ENCODE peak calls at places on chromosomes 2 and 18, in seven cellular contexts. Z, P, J, X, E, W and T are unnamed samples.
A peak's percentile ranks its signal among the peaks of the same experiment; 100 is the strongest.

GRCh38 chr2:216792222-216793001 is 67.5 kb downstream of the TNP1 start:
- DNase-seq in Z (no peak), P (peak; percentile 58), J (peak; percentile 76), X (no peak), E (no peak), W (no peak), T (no peak)

GRCh38 chr2:20617892-20618467 is 32.9 kb downstream of the HS1BP3 start:
- DNase-seq in Z (peak; percentile 87), P (peak; percentile 82), J (peak; percentile 62), X (no peak), E (no peak), W (no peak), T (peak; percentile 28)

GRCh38 chr2:233413046-233413445 is 58.8 kb downstream of the DGKD start:
- DNase-seq in Z (no peak), P (peak; percentile 51), J (no peak), X (no peak), E (no peak), W (no peak), T (no peak)

GRCh38 chr2:42513252-42513918 is 19.6 kb upstream of the KCNG3 start:
- DNase-seq in Z (no peak), P (peak; percentile 65), J (no peak), X (no peak), E (no peak), W (no peak), T (peak; percentile 53)

GRCh38 chr2:166357068-166357949 is 18.4 kb downstream of the SCN9A start:
- DNase-seq in Z (no peak), P (no peak), J (no peak), X (no peak), E (no peak), W (no peak), T (no peak)

GRCh38 chr18:37429768-37430167 is 135.8 kb downstream of the CELF4 start:
- DNase-seq in Z (no peak), P (no peak), J (peak; percentile 28), X (no peak), E (no peak), W (no peak), T (peak; percentile 55)

GRCh38 chr2:3257166-3257565 is 120.5 kb downstream of the EIPR1 start:
- DNase-seq in Z (no peak), P (no peak), J (no peak), X (no peak), E (no peak), W (no peak), T (no peak)

GRCh38 chr2:189287982-189288494 is 108.5 kb upstream of the COL5A2 start:
- DNase-seq in Z (no peak), P (peak; percentile 98), J (no peak), X (peak; percentile 56), E (no peak), W (no peak), T (peak; percentile 81)

GRCh38 chr2:173417801-173418200 is 63.1 kb downstream of the CDCA7 start:
- DNase-seq in Z (no peak), P (no peak), J (no peak), X (no peak), E (no peak), W (no peak), T (no peak)

GRCh38 chr2:208092093-208092832 is 32.1 kb downstream of the CRYGD start:
- DNase-seq in Z (no peak), P (no peak), J (no peak), X (no peak), E (no peak), W (no peak), T (no peak)

GRCh38 chr2:20067992-20068727 is 16.7 kb upstream of the LAPTM4A start:
- DNase-seq in Z (peak; percentile 93), P (peak; percentile 97), J (no peak), X (no peak), E (no peak), W (no peak), T (no peak)

GRCh38 chr2:147829106-147829505 is 15.7 kb upstream of the ACVR2A start:
- DNase-seq in Z (peak; percentile 66), P (peak; percentile 79), J (no peak), X (no peak), E (no peak), W (peak; percentile 11), T (peak; percentile 52)

GRCh38 chr2:4898706-4899105 is 793.5 kb upstream of the SOX11 start:
- DNase-seq in Z (no peak), P (peak; percentile 76), J (no peak), X (no peak), E (no peak), W (no peak), T (no peak)

GRCh38 chr18:39685303-39685902 is 2119.8 kb upstream of the CELF4 start:
- DNase-seq in Z (no peak), P (no peak), J (no peak), X (peak; percentile 86), E (no peak), W (no peak), T (no peak)

GRCh38 chr18:37251679-37252078 is 313.9 kb downstream of the CELF4 start:
- DNase-seq in Z (no peak), P (peak; percentile 57), J (no peak), X (no peak), E (no peak), W (no peak), T (no peak)

GRCh38 chr18:49023281-49023937 is 72.6 kb upstream of the SMAD7 start:
- DNase-seq in Z (no peak), P (no peak), J (no peak), X (no peak), E (no peak), W (no peak), T (no peak)

GRCh38 chr2:65003037-65003436 is 13.8 kb downstream of the SLC1A4 start:
- DNase-seq in Z (no peak), P (no peak), J (no peak), X (no peak), E (no peak), W (no peak), T (no peak)

GRCh38 chr2:69168144-69168813 is 155.3 kb downstream of the ANTXR1 start:
- DNase-seq in Z (no peak), P (no peak), J (no peak), X (no peak), E (no peak), W (no peak), T (no peak)

GRCh38 chr2:33144243-33144642 is 197.5 kb downstream of the LTBP1 start:
- DNase-seq in Z (no peak), P (no peak), J (no peak), X (no peak), E (no peak), W (no peak), T (no peak)

GRCh38 chr18:10051877-10052631 is 138.2 kb downstream of the VAPA start:
- DNase-seq in Z (no peak), P (no peak), J (no peak), X (no peak), E (no peak), W (no peak), T (no peak)

GRCh38 chr2:85778646-85779364 is 25.0 kb downstream of the ATOH8 start:
- DNase-seq in Z (no peak), P (no peak), J (no peak), X (no peak), E (no peak), W (no peak), T (no peak)

GRCh38 chr2:132955871-132956615 is 286.0 kb upstream of the LYPD1 start:
- DNase-seq in Z (no peak), P (no peak), J (no peak), X (no peak), E (no peak), W (no peak), T (no peak)

GRCh38 chr2:122105885-122106221 is 350.4 kb downstream of the TSN start:
- DNase-seq in Z (no peak), P (no peak), J (no peak), X (peak; percentile 15), E (no peak), W (no peak), T (no peak)

GRCh38 chr2:177393824-177394614 is 1.4 kb downstream of the AGPS start:
- DNase-seq in Z (no peak), P (no peak), J (no peak), X (no peak), E (no peak), W (no peak), T (no peak)

GRCh38 chr2:27085670-27086089 is 892 bp upstream of the KHK start:
- DNase-seq in Z (no peak), P (peak; percentile 46), J (peak; percentile 12), X (no peak), E (no peak), W (no peak), T (no peak)

GRCh38 chr2:150610670-150611279 is 123.3 kb upstream of the RND3 start:
- DNase-seq in Z (no peak), P (peak; percentile 74), J (no peak), X (peak; percentile 21), E (no peak), W (no peak), T (peak; percentile 62)

GRCh38 chr2:45944075-45944474 is 292.6 kb downstream of the PRKCE start:
- DNase-seq in Z (no peak), P (peak; percentile 60), J (no peak), X (no peak), E (no peak), W (no peak), T (no peak)

GRCh38 chr18:70491734-70492348 is 203.0 kb downstream of the SOCS6 start:
- DNase-seq in Z (peak; percentile 11), P (peak; percentile 50), J (peak; percentile 2), X (peak; percentile 57), E (peak; percentile 24), W (peak; percentile 6), T (peak; percentile 53)

GRCh38 chr2:144999040-144999875 is 479.3 kb upstream of the ZEB2 start:
- DNase-seq in Z (no peak), P (no peak), J (no peak), X (no peak), E (no peak), W (no peak), T (no peak)

GRCh38 chr18:57544958-57545661 is 41.4 kb downstream of the FECH start:
- DNase-seq in Z (no peak), P (no peak), J (no peak), X (no peak), E (no peak), W (no peak), T (peak; percentile 21)

GRCh38 chr2:237213325-237214040 is 127.8 kb downstream of the COPS8 start:
- DNase-seq in Z (no peak), P (peak; percentile 32), J (no peak), X (no peak), E (no peak), W (no peak), T (no peak)